ENCODE peak calls at places on chromosome 3, in five cellular contexts. W is neural crest cell; L is activated naive CD8-positive, alpha-beta T cell treated with anti-CD3 and anti-CD28 coated beads, Interleukin-2, amount 50 U/mL, for 24 hours; V is WTC11; A is activated T-helper 1 cell treated with Interleukin-2 at 50 U/mL for 16 hours. T is an unnamed sample.

GRCh38 chr3:177281292-177281942 is 84.1 kb upstream of the TBL1XR1 start:
- DNase-seq in W (no peak), L (peak), V (no peak), A (no peak), T (no peak)

GRCh38 chr3:42979044-42979962 is at the start of gene GASK1A:
- DNase-seq in W (peak), L (peak), V (peak), A (no peak), T (no peak)

GRCh38 chr3:32154180-32154579 is 47.8 kb downstream of the GPD1L start:
- DNase-seq in W (no peak), L (no peak), V (peak), A (no peak), T (no peak)

GRCh38 chr3:61381745-61382392 is 130.6 kb upstream of the FHIT start:
- DNase-seq in W (no peak), L (no peak), V (no peak), A (no peak), T (no peak)

GRCh38 chr3:135314227-135314626 is 519.2 kb downstream of the EPHB1 start:
- DNase-seq in W (no peak), L (no peak), V (no peak), A (no peak), T (no peak)

GRCh38 chr3:197372076-197372661 is 73.8 kb upstream of the DLG1 start:
- DNase-seq in W (no peak), L (no peak), V (no peak), A (no peak), T (no peak)

GRCh38 chr3:100634493-100635272 is 25.3 kb downstream of the ADGRG7 start:
- DNase-seq in W (no peak), L (peak), V (no peak), A (no peak), T (no peak)

GRCh38 chr3:150787741-150788370 is 24.9 kb upstream of the SIAH2 start:
- DNase-seq in W (peak), L (peak), V (peak), A (peak), T (peak)

GRCh38 chr3:181133832-181134231 is 144.3 kb upstream of the DNAJC19 start:
- DNase-seq in W (no peak), L (no peak), V (no peak), A (no peak), T (no peak)

GRCh38 chr3:46853441-46854410 is 9.5 kb downstream of the MYL3 start:
- DNase-seq in W (no peak), L (peak), V (peak), A (no peak), T (no peak)

GRCh38 chr3:119240101-119240581 is 537 bp downstream of the B4GALT4 start:
- DNase-seq in W (peak), L (peak), V (peak), A (no peak), T (no peak)

GRCh38 chr3:188133646-188134045 is 20.3 kb upstream of the LPP start:
- DNase-seq in W (no peak), L (no peak), V (no peak), A (no peak), T (no peak)

GRCh38 chr3:38519651-38520050 is 23.5 kb downstream of the EXOG start:
- DNase-seq in W (no peak), L (no peak), V (no peak), A (no peak), T (no peak)

GRCh38 chr3:177733936-177734335 is 536.7 kb upstream of the TBL1XR1 start:
- DNase-seq in W (no peak), L (no peak), V (no peak), A (no peak), T (no peak)

GRCh38 chr3:113698891-113699465 is 2.5 kb upstream of the USF3 start:
- DNase-seq in W (no peak), L (peak), V (peak), A (no peak), T (no peak)

GRCh38 chr3:118986734-118987133 is 47.9 kb downstream of the IGSF11 start:
- DNase-seq in W (no peak), L (no peak), V (no peak), A (no peak), T (no peak)

GRCh38 chr3:49724586-49724985 is 835 bp upstream of the GMPPB start:
- DNase-seq in W (no peak), L (peak), V (peak), A (no peak), T (no peak)

GRCh38 chr3:158659454-158660237 is 12.8 kb downstream of the LXN start:
- DNase-seq in W (peak), L (peak), V (peak), A (peak), T (no peak)

GRCh38 chr3:187661267-187661666 is 8.9 kb downstream of the SST start:
- DNase-seq in W (no peak), L (no peak), V (no peak), A (no peak), T (no peak)

GRCh38 chr3:152321806-152322377 is 53.2 kb downstream of the MBNL1 start:
- DNase-seq in W (no peak), L (no peak), V (no peak), A (no peak), T (no peak)

GRCh38 chr3:179174898-179175297 is 26.7 kb downstream of the PIK3CA start:
- DNase-seq in W (no peak), L (no peak), V (no peak), A (no peak), T (no peak)

GRCh38 chr3:31439888-31440287 is 92.8 kb upstream of the STT3B start:
- DNase-seq in W (no peak), L (no peak), V (no peak), A (no peak), T (no peak)

GRCh38 chr3:133799794-133800585 is 5.6 kb upstream of the SRPRB start:
- DNase-seq in W (no peak), L (no peak), V (no peak), A (no peak), T (no peak)

GRCh38 chr3:31868246-31868645 is 112.8 kb downstream of the OSBPL10 start:
- DNase-seq in W (no peak), L (no peak), V (no peak), A (no peak), T (no peak)

GRCh38 chr3:196241704-196242103 is 25.4 kb downstream of the SLC51A start:
- DNase-seq in W (no peak), L (no peak), V (no peak), A (no peak), T (no peak)

GRCh38 chr3:177340243-177340830 is 143.1 kb upstream of the TBL1XR1 start:
- DNase-seq in W (no peak), L (no peak), V (no peak), A (no peak), T (no peak)

GRCh38 chr3:44339990-44340389 is 1.4 kb downstream of the TCAIM start:
- DNase-seq in W (no peak), L (no peak), V (no peak), A (no peak), T (no peak)

GRCh38 chr3:38985981-38986380 is 65.8 kb downstream of the SCN11A start:
- DNase-seq in W (no peak), L (no peak), V (no peak), A (no peak), T (no peak)

GRCh38 chr3:160200328-160200727 is 24.9 kb upstream of the C3orf80 start:
- DNase-seq in W (no peak), L (no peak), V (no peak), A (no peak), T (no peak)

GRCh38 chr3:110384601-110385000 is 687.0 kb upstream of the NECTIN3 start:
- DNase-seq in W (no peak), L (no peak), V (no peak), A (no peak), T (no peak)

GRCh38 chr3:29871087-29871486 is 590.2 kb downstream of the RBMS3 start:
- DNase-seq in W (no peak), L (no peak), V (no peak), A (no peak), T (no peak)